ENCODE peak calls at places on chromosomes 5 and 9, in four cellular contexts. A is H1, P is K562, U is GM12878. K is an unnamed sample.

GRCh38 chr9:133429641-133430161 is 7.5 kb downstream of the ADAMTS13 start:
- DNase-seq in U (no peak), A (peak), P (peak), K (peak)

GRCh38 chr5:177382423-177383029 is 1.7 kb upstream of the SLC34A1 start:
- DNase-seq in A (peak), U (no peak), P (no peak), K (no peak)

GRCh38 chr9:35756275-35756742 is 2.2 kb upstream of the MSMP start:
- DNase-seq in U (no peak), A (no peak), P (no peak), K (no peak)

GRCh38 chr5:181028032-181028819 is 11.8 kb upstream of the BTNL9 start:
- DNase-seq in P (peak), A (peak), U (no peak), K (no peak)

GRCh38 chr9:123342247-123342646 is 13.8 kb upstream of the CRB2 start:
- DNase-seq in P (no peak), U (no peak), A (no peak), K (no peak)

GRCh38 chr5:57598756-57599155 is 116.1 kb upstream of the ACTBL2 start:
- DNase-seq in P (no peak), U (no peak), A (no peak), K (no peak)

GRCh38 chr9:129172816-129173215 is 5.2 kb downstream of the IER5L start:
- DNase-seq in P (no peak), U (no peak), A (no peak), K (no peak)

GRCh38 chr9:72586388-72587160 is 65.2 kb downstream of the TMC1 start:
- DNase-seq in A (no peak), P (no peak), U (no peak), K (no peak)

GRCh38 chr9:73074176-73074708 is 77.4 kb upstream of the ANXA1 start:
- DNase-seq in A (no peak), P (no peak), U (no peak), K (peak)

GRCh38 chr9:19148170-19148569 is 20.9 kb upstream of the PLIN2 start:
- DNase-seq in A (no peak), U (no peak), P (no peak), K (no peak)

GRCh38 chr5:157690690-157691433 is 19.5 kb downstream of the C5orf52 start:
- DNase-seq in A (no peak), U (no peak), P (no peak), K (no peak)

GRCh38 chr5:82351754-82352145 is 73.6 kb upstream of the RPS23 start:
- DNase-seq in P (peak), U (no peak), A (no peak), K (peak)

GRCh38 chr5:139390639-139391569 is 1.2 kb upstream of the MZB1 start:
- DNase-seq in U (no peak), P (no peak), A (no peak), K (no peak)

GRCh38 chr9:6302417-6302816 is 25.8 kb upstream of the TPD52L3 start:
- DNase-seq in A (no peak), P (no peak), U (no peak), K (no peak)

GRCh38 chr5:94901071-94901979 is 282.9 kb downstream of the SLF1 start:
- DNase-seq in A (no peak), P (no peak), U (peak), K (no peak)

GRCh38 chr9:6356904-6357303 is 28.7 kb downstream of the TPD52L3 start:
- DNase-seq in U (no peak), P (no peak), A (no peak), K (no peak)

GRCh38 chr5:79695501-79695900 is 5.9 kb downstream of the CMYA5 start:
- DNase-seq in P (no peak), U (no peak), A (no peak), K (no peak)

GRCh38 chr5:79699766-79700400 is 10.2 kb downstream of the CMYA5 start:
- DNase-seq in P (no peak), A (no peak), U (no peak), K (no peak)

GRCh38 chr5:79694652-79695051 is 5.0 kb downstream of the CMYA5 start:
- DNase-seq in P (peak), U (no peak), A (no peak), K (no peak)

GRCh38 chr5:79694183-79694582 is 4.5 kb downstream of the CMYA5 start:
- DNase-seq in P (no peak), U (no peak), A (no peak), K (no peak)

DNA sequence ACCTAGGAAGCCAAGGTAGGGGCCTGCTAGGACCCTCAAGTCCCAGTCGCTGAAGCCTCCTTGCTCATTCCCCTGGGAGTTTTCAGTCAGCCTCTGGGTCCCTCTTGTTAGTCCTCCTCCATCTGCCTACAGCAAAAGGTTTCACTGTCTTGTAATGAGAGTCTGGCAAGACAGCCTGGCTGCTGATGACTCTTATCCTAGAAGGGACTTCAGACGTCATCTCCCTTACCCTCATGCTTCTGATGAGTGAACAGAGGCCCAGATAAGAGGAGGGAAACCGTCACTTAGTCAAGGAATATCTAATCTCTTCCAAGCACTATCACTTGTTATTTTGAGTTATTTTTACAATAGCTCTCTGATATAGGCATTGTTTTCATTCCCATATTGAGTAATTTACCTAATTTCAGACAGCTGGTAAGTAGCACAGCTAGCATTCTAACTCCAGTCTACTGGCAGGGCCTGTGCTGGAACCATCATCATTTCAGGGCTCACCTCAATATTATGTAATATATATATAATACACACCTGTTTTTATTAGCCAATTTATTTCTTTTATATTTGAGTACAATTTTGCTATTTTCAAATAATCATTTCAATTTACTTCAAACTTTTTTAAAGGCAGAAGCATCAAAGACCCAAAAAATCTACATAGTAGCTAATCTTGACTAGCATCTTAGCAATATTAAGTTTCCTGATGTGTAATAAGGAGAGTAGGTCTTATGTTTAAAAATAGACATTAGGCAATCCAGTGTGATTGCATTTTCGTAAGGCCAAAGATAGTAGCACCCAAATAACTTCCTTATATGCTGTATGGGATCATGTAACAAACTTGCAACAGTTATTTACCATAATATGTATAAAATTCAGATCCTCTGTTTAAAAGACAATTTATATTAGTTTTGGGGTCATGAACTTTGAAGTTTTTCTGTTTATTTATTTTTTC is 7.9 kb downstream of the CMYA5 start:
- DNase-seq in U (no peak), P (no peak), A (no peak), K (no peak)
- TF ChIP-seq HDAC6 in U (no peak), P (no peak), A (no peak), K (no peak)

DNA sequence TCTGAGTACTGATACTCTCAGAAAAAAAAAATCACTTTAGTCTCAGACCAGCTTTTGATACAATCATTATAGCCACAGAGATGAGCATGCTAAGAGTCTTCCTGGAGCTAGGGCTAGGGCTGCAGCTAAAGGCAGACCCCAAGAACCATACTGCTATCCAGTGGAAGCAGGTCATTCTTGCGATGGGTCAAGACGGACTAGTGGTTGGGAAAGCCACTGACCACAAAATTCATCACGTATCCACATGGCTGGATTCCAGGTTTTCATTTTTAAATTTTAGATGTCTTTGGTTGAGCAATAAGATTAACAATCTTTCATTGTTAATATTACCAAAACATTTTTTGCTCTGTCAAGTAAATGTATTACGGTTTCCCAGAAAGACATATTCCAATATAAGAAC is 598.1 kb downstream of the DNAH5 start:
- DNase-seq in P (no peak), A (no peak), U (no peak), K (no peak)
- TF ChIP-seq HDAC6 in P (no peak), A (no peak), U (no peak), K (no peak)

GRCh38 chr5:98474802-98475201 is 298.7 kb upstream of the RGMB start:
- DNase-seq in A (no peak), P (no peak), U (no peak), K (no peak)

GRCh38 chr5:98470747-98471146 is 302.7 kb upstream of the RGMB start:
- DNase-seq in P (no peak), A (no peak), U (no peak), K (no peak)

GRCh38 chr5:98474211-98474610 is 299.3 kb upstream of the RGMB start:
- DNase-seq in P (no peak), A (no peak), U (no peak), K (no peak)

GRCh38 chr5:98468188-98468869 is 305.1 kb upstream of the RGMB start:
- DNase-seq in U (no peak), P (no peak), A (no peak), K (no peak)

GRCh38 chr5:98471458-98471857 is 302.0 kb upstream of the RGMB start:
- DNase-seq in U (no peak), P (no peak), A (no peak), K (no peak)
- TF ChIP-seq HDAC6 in U (no peak), P (no peak), A (no peak), K (no peak)

GRCh38 chr5:167284491-167284890 is 1007.0 kb upstream of the WWC1 start:
- DNase-seq in U (no peak), P (no peak), A (no peak), K (no peak)

GRCh38 chr5:167285591-167285990 is 1005.9 kb upstream of the WWC1 start:
- DNase-seq in P (no peak), U (no peak), A (no peak), K (no peak)

GRCh38 chr5:167280111-167280510 is 1011.3 kb upstream of the WWC1 start:
- DNase-seq in A (no peak), P (no peak), U (no peak), K (no peak)
- TF ChIP-seq HDAC6 in A (no peak), P (no peak), U (no peak), K (no peak)

GRCh38 chr9:95057121-95057520 is 260.4 kb downstream of the FANCC start:
- DNase-seq in P (no peak), A (no peak), U (no peak), K (no peak)
- TF ChIP-seq HDAC6 in P (no peak), A (no peak), U (no peak), K (no peak)

GRCh38 chr9:110266786-110267185 is 10.5 kb upstream of the TXN start:
- DNase-seq in U (no peak), P (no peak), A (no peak), K (no peak)

DNA sequence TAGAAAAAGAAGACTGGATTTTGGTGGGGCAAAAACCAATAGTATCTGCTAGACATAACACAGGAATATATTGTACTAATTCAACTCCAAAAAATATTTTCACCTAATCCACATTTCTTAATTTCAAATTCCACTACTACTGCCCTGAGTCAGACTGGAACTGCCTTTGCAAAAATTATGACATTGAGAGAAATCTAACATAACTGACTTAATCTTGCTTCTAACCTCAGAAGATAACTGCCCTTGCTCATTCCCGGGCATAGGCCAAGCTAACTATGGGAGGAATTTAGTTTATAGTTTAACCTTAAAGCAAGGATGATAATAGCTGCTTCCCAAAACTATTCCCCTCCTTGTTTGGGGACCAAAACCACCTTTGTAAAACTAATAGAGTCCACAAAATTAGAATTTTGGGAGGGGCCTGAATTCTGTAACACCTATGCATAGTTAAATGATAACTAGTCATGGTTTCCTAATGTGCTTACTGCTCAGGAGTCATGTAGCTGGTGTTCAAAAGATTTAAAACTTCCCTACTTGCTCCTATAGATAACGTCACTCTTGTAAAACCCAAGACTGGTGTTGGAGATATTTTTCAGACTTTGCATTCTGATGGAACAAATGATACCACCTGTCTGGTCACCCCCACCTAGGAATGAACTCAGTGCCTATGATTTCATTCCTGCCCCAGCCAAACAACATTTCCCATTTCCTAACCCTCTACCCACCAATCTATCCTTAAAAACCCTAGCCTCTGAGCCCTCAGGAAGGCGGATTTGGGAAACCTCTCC is 14.1 kb upstream of the TXN start:
- DNase-seq in P (no peak), A (no peak), U (no peak), K (no peak)
- TF ChIP-seq HDAC6 in P (no peak), A (no peak), U (no peak), K (no peak)

GRCh38 chr5:10860645-10861455 is 99.8 kb upstream of the DAP start:
- DNase-seq in P (no peak), A (no peak), U (no peak), K (no peak)
- TF ChIP-seq HDAC6 in P (no peak), A (no peak), U (no peak), K (no peak)

GRCh38 chr9:122151267-122151828 is 8.2 kb downstream of the NDUFA8 start:
- DNase-seq in U (no peak), A (no peak), P (no peak), K (peak)
- TF ChIP-seq HDAC6 in U (no peak), A (no peak), P (no peak), K (no peak)

GRCh38 chr5:130138406-130139060 is 234.3 kb downstream of the CHSY3 start:
- DNase-seq in U (no peak), A (no peak), P (no peak), K (no peak)

GRCh38 chr5:130136300-130136699 is 232.0 kb downstream of the CHSY3 start:
- DNase-seq in A (no peak), U (no peak), P (no peak), K (no peak)

GRCh38 chr5:130141689-130142320 is 237.5 kb downstream of the CHSY3 start:
- DNase-seq in U (no peak), P (peak), A (peak), K (no peak)
- TF ChIP-seq HDAC6 in U (no peak), P (no peak), A (no peak), K (no peak)

K was measured in HepG2.